ENCODE peak calls at places on chromosomes 3 and 15, in six cellular contexts. Z is HepG2, V is SK-N-SH, S is thoracic aorta, W is psoas muscle, K is tibial artery. A is an unnamed sample. For H3K27me3 and H3K4me1, the result is how much of the 10 kb centered on the place peaks cover.

GRCh38 chr3:170107926-170108325 is 70.1 kb downstream of the GPR160 start:
- DNase-seq in Z (no peak), V (no peak), S (no peak), W (no peak), K (no peak), A (no peak)

GRCh38 chr3:45544024-45544718 is 50.4 kb upstream of the LIMD1 start:
- DNase-seq in Z (peak), V (no peak), S (no peak), W (no peak), K (no peak), A (no peak)

GRCh38 chr3:13574083-13574797 is 25.3 kb downstream of the FBLN2 start:
- DNase-seq in Z (no peak), V (peak), S (no peak), W (peak), K (peak), A (no peak)

GRCh38 chr3:197746214-197746613 is 3.5 kb upstream of the FYTTD1 start:
- DNase-seq in Z (no peak), V (no peak), S (no peak), W (no peak), K (no peak), A (no peak)

GRCh38 chr15:87575896-87576295 is 680.6 kb downstream of the NTRK3 start:
- DNase-seq in Z (no peak), V (no peak), S (no peak), W (no peak), K (no peak), A (no peak)

GRCh38 chr3:114967168-114967567 is 179.9 kb downstream of the ZBTB20 start:
- DNase-seq in Z (no peak), V (no peak), S (no peak), W (no peak), K (no peak), A (no peak)

GRCh38 chr3:99218468-99218867 is 317.0 kb upstream of the DCBLD2 start:
- DNase-seq in Z (no peak), V (no peak), S (no peak), W (no peak), K (no peak), A (no peak)

GRCh38 chr3:143182861-143183667 is 63.5 kb downstream of the CHST2 start:
- DNase-seq in Z (no peak), V (no peak), S (no peak), W (no peak), K (no peak), A (no peak)

GRCh38 chr3:72818092-72818721 is 30.0 kb downstream of the SHQ1 start:
- DNase-seq in Z (no peak), V (peak), S (no peak), W (no peak), K (no peak), A (peak)

GRCh38 chr3:44827196-44827595 is 34.5 kb upstream of the TMEM42 start:
- DNase-seq in Z (no peak), V (no peak), S (no peak), W (no peak), K (no peak), A (no peak)

GRCh38 chr3:153051427-153052095 is 110.5 kb upstream of the RAP2B start:
- DNase-seq in Z (peak), V (no peak), S (no peak), W (no peak), K (no peak), A (no peak)

GRCh38 chr3:50164056-50164455 is 8.9 kb downstream of the SEMA3F start:
- DNase-seq in Z (no peak), V (no peak), S (peak), W (peak), K (peak), A (peak)

GRCh38 chr15:48397841-48398240 is 66.6 kb downstream of the DUT start:
- DNase-seq in Z (no peak), V (no peak), S (no peak), W (peak), K (no peak), A (no peak)

GRCh38 chr3:51400169-51400568 is 9.1 kb downstream of the RBM15B start:
- DNase-seq in Z (no peak), V (no peak), S (no peak), W (no peak), K (no peak), A (no peak)

GRCh38 chr3:125240496-125240895 is 27.9 kb upstream of the SLC12A8 start:
- DNase-seq in Z (no peak), V (no peak), S (no peak), W (no peak), K (no peak), A (no peak)

GRCh38 chr15:62588930-62589655 is 424.0 kb upstream of the C2CD4B start:
- DNase-seq in Z (no peak), V (peak), S (no peak), W (no peak), K (no peak), A (no peak)

DNA sequence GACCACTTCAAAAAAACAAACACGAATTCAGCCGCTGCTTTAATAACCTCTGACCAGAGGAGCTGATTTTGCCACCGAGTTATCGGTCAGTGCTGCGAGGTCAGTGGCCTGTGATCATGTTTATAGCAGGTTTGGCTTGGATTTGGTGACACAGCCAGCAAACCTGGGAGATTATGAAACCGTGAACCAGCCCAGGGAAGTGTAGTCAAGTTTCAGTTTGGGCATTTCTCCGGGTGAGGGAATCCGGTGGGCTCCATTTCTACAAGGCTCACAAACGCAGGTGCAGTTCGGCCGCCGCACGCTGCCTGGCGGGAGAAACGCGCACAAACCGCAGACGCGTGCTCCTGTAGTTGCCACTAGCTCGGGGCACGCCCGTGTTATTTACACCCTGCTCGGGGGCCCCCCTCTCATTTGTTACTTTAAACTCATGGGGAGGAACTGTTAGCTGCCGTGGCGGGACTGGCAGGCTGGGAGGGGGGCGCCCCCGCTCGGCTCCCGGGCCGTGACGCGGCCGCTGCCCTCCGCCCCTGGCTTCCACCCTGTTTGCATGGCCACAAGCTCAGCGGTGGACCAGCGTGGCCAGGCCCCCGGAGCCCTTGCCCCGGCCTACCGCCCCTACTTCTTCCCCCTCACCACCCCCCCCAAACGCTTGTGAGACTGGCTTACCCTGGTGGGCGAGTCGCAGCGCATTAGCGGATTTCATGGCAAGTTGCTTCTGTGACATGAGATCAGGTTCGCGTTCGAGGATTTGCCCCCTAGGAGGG is 13.6 kb upstream of the ONECUT1 start:
- DNase-seq in Z (no peak), V (no peak), S (no peak), W (no peak), K (no peak), A (no peak)
- TF ChIP-seq CTCF in Z (peak), V (no peak), S (no peak), W (no peak), K (no peak), A (no peak)

DNA sequence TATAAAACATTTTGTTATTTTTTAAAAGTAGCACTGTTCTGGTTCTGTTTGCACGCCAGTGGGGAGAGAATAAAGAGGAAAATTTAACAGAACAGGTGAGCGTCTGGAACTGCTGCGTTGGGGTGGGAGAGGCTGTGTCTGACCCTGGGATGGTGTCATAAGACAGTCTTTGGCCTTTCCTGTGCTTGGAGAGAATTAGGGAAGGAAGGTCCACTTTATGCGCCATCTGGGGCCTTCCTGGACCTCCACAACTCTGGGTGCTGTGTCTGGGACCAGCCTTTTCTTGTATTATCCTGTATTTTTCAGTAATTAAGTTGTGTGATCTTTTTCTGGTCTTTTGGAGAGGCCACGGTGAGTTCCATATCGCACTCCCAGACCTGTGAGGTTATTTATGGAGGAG is 3.3 kb downstream of the FAM43A start:
- DNase-seq in Z (no peak), V (no peak), S (no peak), W (no peak), K (no peak), A (no peak)
- H3K27me3 ChIP-seq in Z (under half), V (under half), S (under half), W (under half), K (under half), A (under half)

GRCh38 chr15:71649894-71650293 is 160.5 kb upstream of the NR2E3 start:
- DNase-seq in Z (no peak), V (no peak), S (no peak), W (no peak), K (no peak), A (no peak)
- H3K4me1 ChIP-seq in Z (under half), V (under half), S (under half), W (under half), K (half or more), A (under half)

DNA sequence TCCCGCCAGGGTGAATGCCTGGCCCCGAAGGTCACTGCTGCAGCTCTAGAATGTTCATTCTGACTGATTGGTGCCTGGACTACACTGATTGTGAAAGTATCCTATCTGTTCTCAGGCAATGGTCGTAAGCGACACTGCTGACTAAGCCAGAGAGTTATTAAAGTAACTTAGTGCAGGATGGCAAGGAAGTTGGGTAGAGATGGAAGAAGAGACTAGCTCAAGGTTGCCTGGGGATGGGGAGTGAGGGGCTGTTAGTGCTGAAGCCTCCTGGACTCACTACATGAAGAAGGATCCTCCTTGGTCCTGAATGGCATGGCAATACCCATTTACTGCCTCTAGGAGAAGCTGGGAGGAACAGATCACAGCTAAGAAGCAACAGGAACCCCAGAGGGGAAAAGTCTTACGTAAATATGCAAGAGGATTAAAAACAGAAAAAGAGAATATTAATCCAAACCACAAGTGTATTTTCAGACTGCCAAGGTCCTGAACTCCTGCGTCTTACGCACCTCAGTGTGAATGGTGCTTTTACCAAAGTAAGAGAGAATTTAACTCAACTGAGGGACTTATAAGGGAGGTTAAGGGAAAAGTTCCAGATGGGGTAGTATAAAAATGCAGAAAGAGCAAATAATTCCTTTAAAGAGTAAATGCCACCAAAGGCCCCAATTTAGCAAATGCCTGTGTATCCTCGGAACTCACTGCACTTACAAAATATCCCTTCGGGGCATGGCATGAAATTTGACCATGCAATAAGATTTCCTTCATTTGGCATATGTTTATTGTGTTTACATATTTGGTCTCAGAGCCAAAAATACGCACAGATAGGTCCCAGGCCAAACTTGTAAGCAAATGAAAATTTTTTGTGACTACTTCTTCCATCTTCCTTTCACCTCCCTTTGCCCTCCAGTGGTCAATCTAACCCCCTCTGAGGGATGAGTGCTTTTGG is 64.0 kb upstream of the DGKG start:
- DNase-seq in Z (no peak), V (no peak), S (no peak), W (no peak), K (no peak), A (no peak)
- TF ChIP-seq CTCF in Z (no peak), V (no peak), S (peak), W (peak), K (peak), A (peak)

A was measured in tibial nerve.